ENCODE peak calls at places on chromosomes 4 and X, in seven cellular contexts. K is body of pancreas, W is tibial nerve, Y is A549, A is IMR-90, F is ovary, M is lower leg skin. D is an unnamed sample.

GRCh38 chr4:25966171-25966570 is 52.2 kb downstream of the SMIM20 start:
- DNase-seq in A (peak), K (no peak), W (no peak), M (no peak), Y (no peak), F (no peak), D (no peak)

GRCh38 chr4:158016511-158016910 is 156.3 kb downstream of the GASK1B start:
- DNase-seq in W (no peak), M (no peak), K (no peak), A (peak), Y (no peak), F (no peak), D (no peak)

GRCh38 chrX:47448165-47448806 is 34.7 kb downstream of the ZNF41 start:
- DNase-seq in F (no peak), K (no peak), A (no peak), M (no peak), W (no peak), Y (no peak), D (no peak)

GRCh38 chr4:108168672-108169562 is at the start of gene LEF1:
- DNase-seq in A (peak), W (no peak), K (no peak), Y (no peak), F (no peak), M (no peak), D (peak)

GRCh38 chr4:4326136-4326535 is 36.1 kb downstream of the ZBTB49 start:
- DNase-seq in F (no peak), W (no peak), Y (no peak), A (no peak), K (no peak), M (no peak), D (no peak)

GRCh38 chrX:118552501-118552900 is 56.9 kb downstream of the DOCK11 start:
- DNase-seq in Y (peak), F (no peak), M (peak), A (peak), K (no peak), W (no peak), D (no peak)

GRCh38 chrX:66760648-66761047 is 121.8 kb upstream of the EDA2R start:
- DNase-seq in W (no peak), A (no peak), F (no peak), Y (peak), M (no peak), K (no peak), D (no peak)

GRCh38 chrX:67692246-67692645 is 148.4 kb downstream of the AR start:
- DNase-seq in W (no peak), F (no peak), K (no peak), M (no peak), Y (no peak), A (peak), D (no peak)

GRCh38 chr4:111778543-111778942 is 366.7 kb upstream of the FAM241A start:
- DNase-seq in W (no peak), F (no peak), Y (peak), K (no peak), M (no peak), A (no peak), D (no peak)

GRCh38 chr4:82201805-82202636 is 171.8 kb downstream of the HNRNPD start:
- DNase-seq in W (no peak), A (peak), F (no peak), M (no peak), Y (peak), K (peak), D (peak)

GRCh38 chr4:144782345-144782744 is 136.4 kb downstream of the HHIP start:
- DNase-seq in W (no peak), M (no peak), Y (no peak), K (no peak), A (no peak), F (no peak), D (no peak)

GRCh38 chrX:100368167-100368566 is 41.9 kb downstream of the PCDH19 start:
- DNase-seq in A (peak), W (no peak), F (no peak), M (no peak), Y (peak), K (peak), D (peak)

GRCh38 chrX:75547783-75548182 is 24.9 kb upstream of the ZDHHC15 start:
- DNase-seq in M (peak), A (no peak), K (peak), W (peak), Y (no peak), F (peak), D (peak)

DNA sequence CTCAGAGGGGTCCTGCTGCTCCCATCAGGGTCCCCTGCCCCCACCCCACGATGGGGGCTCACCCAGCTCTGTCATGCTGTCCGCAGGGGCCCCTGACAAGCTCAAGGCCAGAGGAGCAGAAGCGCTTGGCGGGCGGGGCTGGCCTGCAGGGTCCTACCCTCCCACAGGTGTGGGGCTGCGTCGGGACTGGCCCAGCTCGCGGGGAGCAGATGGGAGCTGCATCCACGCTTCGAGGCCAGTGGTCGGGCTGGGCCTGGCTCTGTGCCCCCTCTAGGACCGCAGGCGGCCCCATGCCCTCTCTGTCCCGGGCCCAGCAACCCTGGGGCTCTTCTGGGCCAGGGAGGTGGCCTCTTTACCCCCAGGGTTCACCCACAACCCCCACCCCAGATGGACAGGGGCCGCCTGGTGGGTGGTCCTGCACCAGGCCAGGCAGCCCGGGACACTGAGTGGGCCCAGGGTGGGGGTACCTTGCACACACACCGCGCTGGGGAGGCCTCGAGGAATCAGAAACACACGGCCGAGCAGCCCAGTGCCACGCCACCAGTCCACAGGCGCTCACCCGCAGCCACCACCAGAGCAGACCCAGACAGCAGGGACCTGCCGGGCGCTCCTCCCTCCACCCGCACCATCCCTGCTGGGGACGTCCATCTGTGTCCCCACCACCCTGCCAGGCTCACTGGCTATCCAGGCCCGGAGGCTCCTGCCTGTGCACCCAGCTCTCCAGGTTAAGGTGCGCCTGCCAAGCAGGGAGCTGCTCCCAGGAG is 30.0 kb downstream of the TACC3 start:
- DNase-seq in W (no peak), M (no peak), Y (no peak), K (no peak), F (no peak), A (no peak), D (no peak)
- TF ChIP-seq CTCF in W (no peak), M (no peak), Y (no peak), K (no peak), F (no peak), A (no peak), D (no peak)

GRCh38 chrX:87525771-87526229 is 8.2 kb downstream of the KLHL4 start:
- DNase-seq in A (peak), W (no peak), Y (peak), F (no peak), M (no peak), K (no peak), D (no peak)
- H3K4me3 ChIP-seq in A (no peak), W (no peak), Y (peak), F (no peak), M (no peak), K (no peak), D (no peak)

DNA sequence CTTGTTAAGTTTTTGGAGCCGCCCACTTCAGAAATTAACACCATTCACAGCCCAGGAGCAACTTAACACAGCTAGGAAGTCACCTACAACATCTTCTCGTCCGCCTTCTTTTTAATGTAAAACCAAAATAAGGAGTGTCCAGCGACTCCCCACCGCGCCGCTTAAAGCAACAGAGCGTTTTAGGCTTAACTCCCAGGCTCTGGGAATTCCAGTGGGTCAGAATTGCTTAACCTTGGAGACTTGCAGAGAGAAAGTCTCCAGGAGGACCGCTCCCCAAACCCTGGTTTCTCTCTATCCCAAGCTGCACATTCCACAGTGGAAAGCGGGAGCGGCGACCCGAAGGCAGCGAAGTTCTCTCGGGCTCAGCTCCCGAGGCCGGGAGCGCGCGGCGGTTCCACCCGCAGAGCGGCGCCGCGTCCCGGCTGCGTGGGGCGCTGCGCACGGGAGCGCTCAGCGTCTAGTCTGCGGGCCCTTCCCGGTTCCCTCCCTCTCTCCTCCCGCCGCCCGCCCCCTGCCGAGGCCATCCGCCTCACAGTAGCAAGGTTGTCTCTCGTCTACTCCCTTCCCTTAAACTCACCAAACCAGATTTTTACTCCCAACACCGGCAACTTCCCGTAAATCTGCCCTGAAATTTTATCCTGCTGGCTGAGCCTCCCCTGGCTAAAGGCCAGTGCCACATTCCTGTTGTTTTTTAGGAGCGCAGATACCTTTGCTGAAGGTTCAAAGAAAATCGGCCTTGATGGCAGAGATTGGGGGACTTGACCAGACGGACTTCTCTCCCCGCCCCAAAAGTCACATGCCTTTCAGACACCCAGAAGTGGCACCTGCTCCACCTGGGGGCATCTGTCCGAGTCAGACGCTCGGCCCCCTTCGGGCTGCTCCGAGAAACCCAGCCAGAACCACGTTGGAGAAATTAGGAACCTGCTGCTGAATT is at the start of gene RBM47:
- DNase-seq in K (peak), A (peak), M (peak), Y (peak), F (peak), W (no peak), D (peak)
- TF ChIP-seq POLR2A in K (peak), A (no peak), M (no peak), Y (peak), F (no peak), W (no peak), D (peak)

GRCh38 chrX:102835504-102836146 is 101.4 kb upstream of the RAB40AL start:
- DNase-seq in K (peak), Y (peak), W (no peak), A (peak), F (no peak), M (no peak), D (no peak)
- TF ChIP-seq CTCF in K (peak), Y (peak), W (peak), A (peak), F (no peak), M (no peak), D (peak)

GRCh38 chr4:185810746-185811508 is 1.1 kb downstream of the SORBS2 start:
- DNase-seq in F (no peak), M (no peak), K (no peak), A (no peak), Y (no peak), W (no peak), D (peak)
- H3K4me3 ChIP-seq in F (peak), M (no peak), K (peak), A (no peak), Y (no peak), W (peak), D (peak)

GRCh38 chr4:180486342-180486741 is 1756.9 kb upstream of the TENM3 start:
- DNase-seq in A (no peak), W (no peak), M (no peak), K (no peak), F (no peak), Y (no peak), D (no peak)
- TF ChIP-seq POLR2A in A (no peak), W (no peak), M (no peak), K (no peak), F (no peak), Y (no peak), D (no peak)

DNA sequence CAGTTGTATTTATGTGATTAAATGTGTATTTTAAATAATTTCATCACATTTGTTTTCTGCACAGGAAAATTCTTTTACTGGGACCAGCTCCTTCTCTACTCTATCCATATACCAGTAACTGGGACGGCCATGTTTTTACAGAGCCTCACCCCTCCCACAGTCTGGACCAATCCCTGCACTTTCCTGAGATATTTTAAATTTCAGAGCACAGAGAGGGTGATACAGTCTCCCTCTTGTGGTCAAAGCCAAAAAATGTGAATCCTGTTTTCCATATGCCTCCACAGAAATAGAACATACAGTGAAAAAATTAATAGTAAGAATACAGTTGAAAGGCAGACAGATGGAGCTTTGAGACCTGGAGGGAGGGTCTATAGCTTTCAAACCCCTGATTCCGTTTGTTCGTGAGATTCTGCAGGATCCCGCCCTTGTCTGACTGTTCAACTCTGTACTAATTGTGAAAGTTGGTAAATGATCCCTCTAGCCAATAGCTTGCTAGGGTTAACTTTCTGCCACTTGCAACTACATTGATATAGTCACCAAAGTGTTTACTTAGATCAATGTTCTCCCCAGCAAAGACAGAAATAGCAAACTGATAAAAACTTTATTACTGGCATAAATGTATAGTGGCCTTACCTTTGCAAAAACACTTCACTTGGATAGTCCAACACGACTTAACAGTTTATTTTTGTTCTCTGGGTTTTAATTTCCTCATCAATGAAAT is 172.2 kb downstream of the PPARGC1A start:
- DNase-seq in K (no peak), M (no peak), F (no peak), A (peak), W (no peak), Y (peak), D (no peak)
- TF ChIP-seq CTCF in K (peak), M (no peak), F (no peak), A (peak), W (no peak), Y (peak), D (peak)

DNA sequence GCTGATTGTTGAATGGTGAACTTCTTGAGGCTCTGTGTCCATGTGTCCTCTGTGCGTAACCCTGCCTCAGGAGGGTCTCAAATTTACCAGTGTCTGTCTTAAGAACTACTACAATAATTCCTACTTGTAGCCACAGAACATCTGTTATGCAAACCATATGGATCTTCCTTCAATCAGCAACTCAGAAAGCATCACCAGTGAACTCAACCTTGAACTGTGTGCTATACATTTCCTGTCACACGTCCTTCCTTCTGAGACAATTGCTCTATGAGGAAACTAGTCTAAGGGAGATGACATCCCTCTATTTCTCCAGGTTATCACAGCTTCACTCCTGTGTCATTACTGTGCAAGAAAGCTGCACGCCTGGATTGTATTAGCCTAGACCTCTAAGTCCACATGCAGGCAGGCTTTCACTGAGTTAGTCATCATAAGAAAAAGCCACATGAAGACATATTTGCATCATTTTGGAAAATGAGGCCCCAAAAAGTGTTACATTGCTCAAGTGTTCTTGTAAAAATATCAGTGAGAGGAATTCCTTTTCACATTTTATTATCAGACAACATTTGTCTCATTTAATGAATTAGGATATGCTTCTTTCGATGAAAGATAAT is 157.8 kb downstream of the AFF2 start:
- DNase-seq in Y (no peak), K (no peak), F (no peak), M (no peak), W (no peak), A (no peak), D (no peak)
- H3K4me3 ChIP-seq in Y (no peak), K (no peak), F (no peak), M (no peak), W (no peak), A (no peak), D (no peak)

D was measured in right lobe of liver.